ENCODE peak calls at places on chromosome 1, in eight cellular contexts. I, Q, C, L, A, M, J and Z are unnamed samples.
A peak's percentile ranks its signal among the peaks of the same experiment; 100 is the strongest.

GRCh38 chr1:92299477-92300125 is 742 bp downstream of the RPAP2 start:
- DNase-seq in I (no peak), Q (no peak), C (peak; percentile 21), L (no peak), A (no peak), M (no peak), J (no peak), Z (no peak)

GRCh38 chr1:237799762-237800474 is 90.8 kb downstream of the ZP4 start:
- DNase-seq in I (no peak), Q (peak; percentile 72), C (peak; percentile 34), L (no peak), A (peak; percentile 76), M (peak; percentile 32), J (peak; percentile 91), Z (peak; percentile 45)

GRCh38 chr1:200253774-200254495 is 155.9 kb downstream of the ZNF281 start:
- DNase-seq in I (no peak), Q (no peak), C (no peak), L (no peak), A (no peak), M (no peak), J (no peak), Z (no peak)

GRCh38 chr1:231515748-231516147 is 12.7 kb upstream of the TSNAX start:
- DNase-seq in I (no peak), Q (no peak), C (no peak), L (no peak), A (no peak), M (no peak), J (no peak), Z (no peak)

GRCh38 chr1:187876775-187877174 is 1048.0 kb downstream of the PLA2G4A start:
- DNase-seq in I (no peak), Q (no peak), C (no peak), L (no peak), A (no peak), M (no peak), J (no peak), Z (no peak)

GRCh38 chr1:171807547-171807946 is 26.1 kb downstream of the METTL13 start:
- DNase-seq in I (no peak), Q (no peak), C (no peak), L (no peak), A (no peak), M (no peak), J (no peak), Z (no peak)

GRCh38 chr1:12107718-12108117 is 44.6 kb downstream of the TNFRSF8 start:
- DNase-seq in I (no peak), Q (no peak), C (no peak), L (no peak), A (no peak), M (no peak), J (no peak), Z (no peak)

GRCh38 chr1:13809461-13810159 is 109.6 kb downstream of the PRDM2 start:
- DNase-seq in I (no peak), Q (peak; percentile 87), C (no peak), L (no peak), A (no peak), M (no peak), J (peak; percentile 59), Z (peak; percentile 53)

GRCh38 chr1:172704446-172705176 is 45.7 kb downstream of the FASLG start:
- DNase-seq in I (no peak), Q (no peak), C (no peak), L (no peak), A (no peak), M (no peak), J (no peak), Z (no peak)

GRCh38 chr1:23624440-23624839 is 65.1 kb upstream of the ID3 start:
- DNase-seq in I (no peak), Q (no peak), C (no peak), L (no peak), A (no peak), M (no peak), J (no peak), Z (no peak)

GRCh38 chr1:4760088-4760487 is 105.7 kb downstream of the AJAP1 start:
- DNase-seq in I (no peak), Q (no peak), C (no peak), L (no peak), A (no peak), M (no peak), J (no peak), Z (no peak)

GRCh38 chr1:4759671-4760070 is 105.3 kb downstream of the AJAP1 start:
- DNase-seq in I (no peak), Q (no peak), C (no peak), L (no peak), A (no peak), M (no peak), J (no peak), Z (no peak)

GRCh38 chr1:4761324-4761723 is 106.9 kb downstream of the AJAP1 start:
- DNase-seq in I (no peak), Q (no peak), C (no peak), L (no peak), A (no peak), M (no peak), J (no peak), Z (no peak)

GRCh38 chr1:4756851-4757580 is 102.6 kb downstream of the AJAP1 start:
- DNase-seq in I (no peak), Q (no peak), C (no peak), L (no peak), A (no peak), M (no peak), J (no peak), Z (no peak)

DNA sequence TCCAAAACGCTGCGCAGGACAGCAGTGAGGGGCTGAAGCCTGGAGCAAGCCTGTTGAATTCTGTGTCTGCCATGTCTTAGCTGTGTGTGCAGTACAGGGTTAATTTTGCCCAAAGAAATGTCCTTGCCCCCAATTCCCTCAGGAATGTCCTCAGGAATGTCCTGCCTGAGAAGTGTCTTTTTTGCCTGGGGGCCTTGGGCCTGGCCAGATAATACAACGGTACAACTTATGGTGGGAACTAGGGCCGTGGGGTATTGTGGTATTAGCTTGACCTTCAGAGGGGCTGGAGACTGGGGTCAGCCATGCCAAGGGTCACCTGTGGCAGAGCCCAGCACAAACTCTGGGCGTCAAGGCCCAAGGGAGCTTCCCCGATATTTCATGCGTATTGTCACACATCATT is 107.7 kb downstream of the AJAP1 start:
- DNase-seq in I (no peak), Q (no peak), C (no peak), L (no peak), A (no peak), M (no peak), J (no peak), Z (no peak)
- H3K4me3 ChIP-seq in I (no peak overlapping the region), Q (no peak overlapping the region), C (no peak overlapping the region), L (no peak overlapping the region), A (no peak overlapping the region), M (no peak overlapping the region), J (no peak overlapping the region), Z (no peak overlapping the region)

GRCh38 chr1:43410571-43410970 is 20.9 kb downstream of the SZT2 start:
- DNase-seq in I (no peak), Q (no peak), C (no peak), L (no peak), A (no peak), M (no peak), J (no peak), Z (no peak)

GRCh38 chr1:43405219-43405875 is 15.6 kb downstream of the SZT2 start:
- DNase-seq in I (no peak), Q (no peak), C (peak; percentile 19), L (no peak), A (no peak), M (no peak), J (peak; percentile 85), Z (no peak)

GRCh38 chr1:43402055-43402865 is 12.6 kb downstream of the SZT2 start:
- DNase-seq in I (no peak), Q (no peak), C (no peak), L (no peak), A (no peak), M (no peak), J (peak; percentile 13), Z (no peak)

GRCh38 chr1:43404353-43404752 is 14.7 kb downstream of the SZT2 start:
- DNase-seq in I (no peak), Q (no peak), C (no peak), L (no peak), A (no peak), M (no peak), J (no peak), Z (no peak)

DNA sequence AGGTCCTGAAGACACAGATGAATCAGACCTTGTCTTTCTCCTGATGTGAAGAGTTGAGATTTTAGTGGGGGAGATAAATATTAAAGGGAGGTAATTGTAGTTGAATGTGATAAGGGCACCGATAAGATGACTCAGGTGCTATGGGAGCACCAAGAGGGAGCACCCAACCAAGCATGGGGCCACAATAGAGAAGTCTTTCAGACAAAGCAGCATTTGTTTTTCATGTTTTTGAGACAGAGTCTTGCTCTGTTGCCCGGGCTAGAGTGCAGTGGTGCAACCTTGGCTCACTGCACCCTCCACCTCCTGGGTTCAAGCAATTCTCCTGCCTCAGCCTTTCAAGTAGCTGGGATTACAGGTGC is 16.2 kb downstream of the SZT2 start:
- DNase-seq in I (no peak), Q (no peak), C (no peak), L (no peak), A (no peak), M (no peak), J (peak; percentile 12), Z (no peak)
- H3K27ac ChIP-seq in I (no peak overlapping the region), Q (no peak overlapping the region), C (no peak overlapping the region), L (no peak overlapping the region), A (peak overlapping the region; percentile 28), M (peak overlapping the region; percentile 4), J (no peak overlapping the region), Z (no peak overlapping the region)

GRCh38 chr1:201647722-201648065 is 108.8 kb downstream of the NAV1 start:
- DNase-seq in I (no peak), Q (no peak), C (no peak), L (no peak), A (no peak), M (no peak), J (no peak), Z (no peak)

GRCh38 chr1:201648066-201648910 is 109.4 kb downstream of the NAV1 start:
- DNase-seq in I (no peak), Q (no peak), C (peak; percentile 85), L (no peak), A (peak; percentile 35), M (peak; percentile 66), J (peak; percentile 25), Z (no peak)

GRCh38 chr1:201650608-201650933 is 111.6 kb downstream of the NAV1 start:
- DNase-seq in I (no peak), Q (no peak), C (no peak), L (no peak), A (no peak), M (no peak), J (no peak), Z (no peak)

GRCh38 chr1:201649776-201650607 is 111.1 kb downstream of the NAV1 start:
- DNase-seq in I (peak; percentile 66), Q (peak; percentile 80), C (peak; percentile 82), L (peak; percentile 43), A (peak; percentile 90), M (peak; percentile 88), J (peak; percentile 80), Z (no peak)

GRCh38 chr1:201648911-201649775 is 110.2 kb downstream of the NAV1 start:
- DNase-seq in I (no peak), Q (no peak), C (peak; percentile 58), L (no peak), A (peak; percentile 35), M (peak; percentile 36), J (no peak), Z (no peak)
- H3K4me1 ChIP-seq in I (peaks cover 11% of the 10 kb centered on the region), Q (peaks cover 21% of the 10 kb centered on the region), C (peaks cover 40% of the 10 kb centered on the region), L (peaks cover 14% of the 10 kb centered on the region), A (peaks cover 34% of the 10 kb centered on the region), M (peaks cover 85% of the 10 kb centered on the region), J (peaks cover 4% of the 10 kb centered on the region), Z (peaks cover 5% of the 10 kb centered on the region)

DNA sequence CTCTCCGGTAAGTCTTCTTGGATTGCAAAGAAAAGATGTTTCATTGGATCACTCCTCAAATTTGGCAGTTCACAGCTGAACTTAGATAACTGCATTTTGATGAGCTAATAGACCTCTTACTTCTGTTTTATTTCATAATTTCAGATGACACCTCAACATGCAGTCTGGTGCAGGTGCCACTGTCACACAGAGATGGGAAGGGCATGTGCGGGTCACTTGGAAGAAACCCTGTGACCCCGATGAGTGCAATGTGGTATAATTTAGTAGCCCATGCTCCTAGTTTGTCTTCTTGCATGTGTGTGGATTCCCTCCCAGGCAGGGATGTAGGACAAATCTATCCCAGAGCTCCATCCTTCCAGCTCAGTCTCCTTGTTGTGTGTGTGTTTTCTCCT is 481 bp upstream of the SLAMF1 start:
- DNase-seq in I (no peak), Q (no peak), C (no peak), L (no peak), A (no peak), M (no peak), J (no peak), Z (no peak)
- H3K4me3 ChIP-seq in I (no peak overlapping the region), Q (no peak overlapping the region), C (no peak overlapping the region), L (no peak overlapping the region), A (peak overlapping the region; percentile 34), M (no peak overlapping the region), J (peak overlapping the region; percentile 17), Z (peak overlapping the region; percentile 78)